ENCODE peak calls at places on chromosomes 16 and 17, in eight cellular contexts. D is CD8-positive, alpha-beta T cell; R is neural progenitor cell; E is A549; B is CD4-positive, alpha-beta T cell; H is CD4-positive, CD25-positive, alpha-beta regulatory T cell; S is CD4-positive, alpha-beta memory T cell; L is ascending aorta. K is an unnamed sample.

GRCh38 chr16:79639576-79640311 is 39.2 kb upstream of the MAF start:
- DNase-seq in D (no peak), R (no peak), E (peak; percentile 23), B (no peak), H (no peak), S (peak; percentile 6), L (no peak), K (no peak)

GRCh38 chr17:1880851-1881630 is 51.2 kb downstream of the RPA1 start:
- DNase-seq in D (no peak), R (peak; percentile 81), E (no peak), B (no peak), H (no peak), S (no peak), L (no peak), K (no peak)

GRCh38 chr17:65290041-65290440 is 152.9 kb downstream of the RGS9 start:
- DNase-seq in D (no peak), R (no peak), E (no peak), B (no peak), H (no peak), S (no peak), L (no peak), K (peak; percentile 67)

GRCh38 chr17:57512258-57512657 is 232.8 kb downstream of the CCDC182 start:
- DNase-seq in D (no peak), R (no peak), E (no peak), B (no peak), H (no peak), S (no peak), L (no peak), K (no peak)

GRCh38 chr17:77869665-77870132 is 88.8 kb upstream of the TNRC6C start:
- DNase-seq in D (no peak), R (no peak), E (no peak), B (no peak), H (no peak), S (no peak), L (no peak), K (peak; percentile 90)

GRCh38 chr16:86198201-86199118 is 299.5 kb downstream of the IRF8 start:
- DNase-seq in D (no peak), R (peak; percentile 48), E (no peak), B (no peak), H (no peak), S (no peak), L (no peak), K (no peak)

GRCh38 chr17:35841505-35841904 is 27.2 kb downstream of the HEATR9 start:
- DNase-seq in D (no peak), R (no peak), E (no peak), B (no peak), H (no peak), S (no peak), L (no peak), K (no peak)

GRCh38 chr16:69904495-69905170 is 46.5 kb upstream of the CLEC18A start:
- DNase-seq in D (no peak), R (no peak), E (no peak), B (no peak), H (no peak), S (no peak), L (no peak), K (no peak)

GRCh38 chr17:13562271-13562800 is 39.4 kb downstream of the HS3ST3A1 start:
- DNase-seq in D (no peak), R (no peak), E (no peak), B (no peak), H (no peak), S (no peak), L (no peak), K (no peak)

GRCh38 chr17:81334987-81335386 is 39.9 kb upstream of the SLC38A10 start:
- DNase-seq in D (no peak), R (no peak), E (no peak), B (no peak), H (no peak), S (no peak), L (no peak), K (no peak)

GRCh38 chr16:31484491-31485171 is 1.7 kb downstream of the SLC5A2 start:
- DNase-seq in D (no peak), R (peak; percentile 27), E (no peak), B (no peak), H (no peak), S (no peak), L (no peak), K (peak; percentile 70)

GRCh38 chr17:40322417-40323315 is 13.7 kb downstream of the RARA start:
- DNase-seq in D (peak; percentile 92), R (no peak), E (peak; percentile 94), B (peak; percentile 86), H (peak; percentile 97), S (peak; percentile 98), L (peak; percentile 94), K (peak; percentile 94)

GRCh38 chr17:57115377-57115776 is 30.3 kb downstream of the AKAP1 start:
- DNase-seq in D (no peak), R (no peak), E (no peak), B (no peak), H (no peak), S (no peak), L (no peak), K (no peak)

GRCh38 chr16:25693621-25694020 is 1.9 kb downstream of the HS3ST4 start:
- DNase-seq in D (no peak), R (peak; percentile 28), E (no peak), B (no peak), H (no peak), S (no peak), L (no peak), K (no peak)

DNA sequence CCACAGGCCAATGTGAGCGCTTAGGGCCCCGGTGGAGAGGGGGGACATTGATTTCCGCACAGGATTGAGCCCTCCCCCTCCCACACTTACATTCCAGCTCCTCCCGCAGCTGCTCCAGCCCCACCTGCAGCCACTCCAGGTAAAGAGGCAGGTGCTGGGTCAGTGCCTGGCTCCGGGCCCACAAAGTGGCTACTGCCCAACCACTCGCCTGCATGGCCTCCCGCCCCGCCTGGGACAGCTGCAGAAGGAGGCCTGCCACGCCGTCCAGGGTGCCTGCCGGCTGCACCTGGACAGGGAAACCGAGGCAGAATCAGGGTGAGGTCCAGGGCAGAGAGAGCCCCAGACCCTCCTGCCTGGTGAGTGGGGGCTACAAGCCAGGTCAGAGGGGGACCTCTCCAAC is 46.3 kb downstream of the RMI2 start:
- DNase-seq in D (no peak), R (no peak), E (no peak), B (no peak), H (no peak), S (no peak), L (no peak), K (no peak)
- H3K27ac ChIP-seq in D (no peak overlapping the region), R (no peak overlapping the region), E (no peak overlapping the region), B (no peak overlapping the region), H (no peak overlapping the region), S (no peak overlapping the region), L (no peak overlapping the region), K (no peak overlapping the region)

DNA sequence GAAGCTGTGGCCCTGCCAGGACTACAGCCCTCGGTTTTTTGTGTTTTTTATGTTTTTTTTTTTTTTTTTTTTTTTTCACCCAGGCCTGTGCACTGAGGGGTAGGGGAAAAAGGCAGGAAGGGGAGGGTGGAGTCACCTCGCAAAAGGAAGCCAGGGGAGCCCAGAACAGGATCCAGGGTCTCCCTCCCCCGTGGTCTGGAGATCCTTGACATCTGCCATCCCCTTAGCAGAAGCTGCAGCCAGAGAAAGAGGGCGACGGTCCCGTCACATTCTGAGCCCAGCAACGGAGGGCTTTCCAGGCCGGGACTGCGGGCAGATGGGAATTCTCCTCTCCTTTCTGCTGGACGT is 29.1 kb upstream of the PHOSPHO1 start:
- DNase-seq in D (no peak), R (no peak), E (no peak), B (no peak), H (no peak), S (no peak), L (no peak), K (no peak)
- H3K27ac ChIP-seq in D (no peak overlapping the region), R (no peak overlapping the region), E (peak overlapping the region; percentile 81), B (no peak overlapping the region), H (no peak overlapping the region), S (no peak overlapping the region), L (peak overlapping the region; percentile 79), K (peak overlapping the region; percentile 67)

GRCh38 chr16:57233944-57234706 is 10.9 kb upstream of the ARL2BP start:
- DNase-seq in D (no peak), R (no peak), E (no peak), B (no peak), H (no peak), S (no peak), L (no peak), K (no peak)
- H3K27ac ChIP-seq in D (no peak overlapping the region), R (no peak overlapping the region), E (no peak overlapping the region), B (no peak overlapping the region), H (no peak overlapping the region), S (no peak overlapping the region), L (no peak overlapping the region), K (no peak overlapping the region)

GRCh38 chr16:89323120-89323960 is 105.8 kb downstream of the ZNF778 start:
- DNase-seq in D (no peak), R (no peak), E (no peak), B (no peak), H (no peak), S (no peak), L (no peak), K (no peak)
- H3K27ac ChIP-seq in D (no peak overlapping the region), R (peak overlapping the region; percentile 34), E (peak overlapping the region; percentile 79), B (no peak overlapping the region), H (peak overlapping the region; percentile 19), S (no peak overlapping the region), L (no peak overlapping the region), K (no peak overlapping the region)

GRCh38 chr16:11232302-11232851 is 23.6 kb downstream of the SOCS1 start:
- DNase-seq in D (no peak), R (no peak), E (no peak), B (no peak), H (no peak), S (no peak), L (no peak), K (no peak)

GRCh38 chr16:11231367-11231970 is 24.5 kb downstream of the SOCS1 start:
- DNase-seq in D (no peak), R (no peak), E (no peak), B (no peak), H (no peak), S (no peak), L (no peak), K (no peak)

GRCh38 chr16:11229432-11229831 is 26.6 kb downstream of the SOCS1 start:
- DNase-seq in D (no peak), R (no peak), E (no peak), B (no peak), H (no peak), S (no peak), L (no peak), K (no peak)

GRCh38 chr16:11232852-11233726 is 22.9 kb downstream of the SOCS1 start:
- DNase-seq in D (peak; percentile 81), R (no peak), E (no peak), B (peak; percentile 72), H (peak; percentile 80), S (peak; percentile 85), L (peak; percentile 77), K (peak; percentile 91)

DNA sequence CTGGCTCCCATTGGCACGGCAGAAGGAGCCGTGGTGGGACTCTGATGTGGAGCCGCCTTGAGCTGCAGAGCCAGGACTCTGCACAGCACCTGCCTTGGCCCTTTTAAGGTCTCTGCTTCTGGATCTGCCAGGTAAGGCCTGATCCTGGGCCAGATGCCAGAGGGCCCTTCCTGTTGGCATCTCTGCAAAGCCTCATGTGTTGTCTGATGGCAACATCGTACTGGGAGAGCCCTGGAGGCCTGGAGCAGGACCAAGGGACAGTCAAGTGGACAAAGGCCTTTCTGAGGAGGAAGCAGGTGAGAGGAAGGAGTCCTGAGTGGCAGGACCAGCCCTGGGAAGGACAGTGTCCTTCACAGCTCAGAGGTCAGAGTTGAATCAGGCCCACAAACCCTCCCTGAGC is 26.1 kb downstream of the SOCS1 start:
- DNase-seq in D (no peak), R (no peak), E (no peak), B (no peak), H (no peak), S (no peak), L (no peak), K (no peak)
- H3K27ac ChIP-seq in D (no peak overlapping the region), R (no peak overlapping the region), E (no peak overlapping the region), B (no peak overlapping the region), H (no peak overlapping the region), S (no peak overlapping the region), L (no peak overlapping the region), K (no peak overlapping the region)

K was measured in Peyer's patch.